ENCODE peak calls at places on chromosomes 11 and 22, in ten cellular contexts. R, Y, H, D, N, O, M, C, F and P are unnamed samples.

GRCh38 chr11:65692367-65692766 is 19.7 kb upstream of the KAT5 start:
- DNase-seq in R (no peak), Y (peak; percentile 2), H (no peak), D (no peak), N (no peak), O (peak; percentile 52), M (no peak), C (no peak), F (no peak), P (peak; percentile 49)

GRCh38 chr11:12587333-12587997 is 86.8 kb upstream of the TEAD1 start:
- DNase-seq in R (no peak), Y (no peak), H (no peak), D (no peak), N (no peak), O (no peak), M (no peak), C (no peak), F (no peak), P (peak; percentile 71)

GRCh38 chr11:12963789-12964536 is 45.2 kb upstream of the RASSF10 start:
- DNase-seq in R (peak; percentile 44), Y (peak; percentile 72), H (peak; percentile 56), D (peak; percentile 79), N (peak; percentile 82), O (peak; percentile 78), M (peak; percentile 75), C (peak; percentile 68), F (peak; percentile 60), P (peak; percentile 94)

GRCh38 chr11:108632041-108632440 is 32.8 kb upstream of the DDX10 start:
- DNase-seq in R (no peak), Y (no peak), H (no peak), D (no peak), N (no peak), O (no peak), M (no peak), C (no peak), F (no peak), P (no peak)

GRCh38 chr11:18347471-18348125 is 25.2 kb downstream of the GTF2H1 start:
- DNase-seq in R (no peak), Y (no peak), H (no peak), D (no peak), N (no peak), O (no peak), M (no peak), C (no peak), F (no peak), P (no peak)

GRCh38 chr22:29704528-29705285 is 15.1 kb upstream of the CABP7 start:
- DNase-seq in R (no peak), Y (peak; percentile 48), H (no peak), D (peak; percentile 56), N (no peak), O (peak; percentile 34), M (peak; percentile 49), C (no peak), F (no peak), P (no peak)

GRCh38 chr22:46846154-46846831 is 83.8 kb downstream of the TBC1D22A start:
- DNase-seq in R (no peak), Y (no peak), H (peak; percentile 6), D (no peak), N (no peak), O (no peak), M (no peak), C (no peak), F (peak; percentile 26), P (peak; percentile 31)

GRCh38 chr11:27720277-27720830 is 20.1 kb upstream of the BDNF start:
- DNase-seq in R (no peak), Y (no peak), H (no peak), D (peak; percentile 24), N (peak; percentile 48), O (peak; percentile 42), M (peak; percentile 23), C (peak; percentile 27), F (no peak), P (peak; percentile 92)

GRCh38 chr11:117923773-117924172 is 5.4 kb downstream of the TMPRSS13 start:
- DNase-seq in R (no peak), Y (no peak), H (no peak), D (no peak), N (no peak), O (no peak), M (no peak), C (no peak), F (no peak), P (no peak)

GRCh38 chr11:33652001-33652400 is 48.6 kb downstream of the C11orf91 start:
- DNase-seq in R (no peak), Y (no peak), H (no peak), D (no peak), N (no peak), O (no peak), M (no peak), C (no peak), F (no peak), P (no peak)

GRCh38 chr11:12800032-12800671 is 125.9 kb downstream of the TEAD1 start:
- DNase-seq in R (no peak), Y (peak; percentile 58), H (no peak), D (no peak), N (peak; percentile 36), O (no peak), M (peak; percentile 84), C (no peak), F (no peak), P (peak; percentile 73)

GRCh38 chr22:43526117-43526655 is 114.4 kb downstream of the MPPED1 start:
- DNase-seq in R (no peak), Y (no peak), H (no peak), D (no peak), N (no peak), O (no peak), M (no peak), C (no peak), F (no peak), P (no peak)

GRCh38 chr11:75442161-75442885 is 9.3 kb upstream of the KLHL35 start:
- DNase-seq in R (no peak), Y (no peak), H (no peak), D (no peak), N (no peak), O (no peak), M (no peak), C (no peak), F (no peak), P (no peak)

GRCh38 chr11:46370253-46370652 is 11.2 kb upstream of the MDK start:
- DNase-seq in R (no peak), Y (no peak), H (no peak), D (no peak), N (no peak), O (no peak), M (no peak), C (no peak), F (no peak), P (no peak)

GRCh38 chr11:118608268-118609214 is 1.1 kb downstream of the PHLDB1 start:
- DNase-seq in R (no peak), Y (no peak), H (peak; percentile 72), D (peak; percentile 57), N (peak; percentile 39), O (peak; percentile 71), M (peak; percentile 21), C (peak; percentile 86), F (peak; percentile 92), P (peak; percentile 67)

GRCh38 chr11:71489311-71490043 is 36.5 kb downstream of the NADSYN1 start:
- DNase-seq in R (no peak), Y (no peak), H (peak; percentile 47), D (no peak), N (no peak), O (no peak), M (no peak), C (peak; percentile 13), F (peak; percentile 22), P (no peak)

GRCh38 chr11:35286156-35286555 is 133.2 kb downstream of the SLC1A2 start:
- DNase-seq in R (no peak), Y (no peak), H (no peak), D (no peak), N (no peak), O (no peak), M (no peak), C (no peak), F (no peak), P (no peak)

GRCh38 chr22:28710112-28710888 is 30.7 kb upstream of the TTC28 start:
- DNase-seq in R (no peak), Y (no peak), H (no peak), D (peak; percentile 29), N (no peak), O (no peak), M (no peak), C (no peak), F (no peak), P (no peak)

GRCh38 chr11:68976095-68976494 is 4.7 kb downstream of the MRGPRD start:
- DNase-seq in R (no peak), Y (no peak), H (no peak), D (no peak), N (no peak), O (no peak), M (no peak), C (no peak), F (no peak), P (no peak)

GRCh38 chr22:21807545-21807944 is 59.9 kb downstream of the MAPK1 start:
- DNase-seq in R (no peak), Y (peak; percentile 11), H (no peak), D (no peak), N (no peak), O (no peak), M (peak; percentile 62), C (no peak), F (no peak), P (no peak)

GRCh38 chr22:24166811-24167210 is 14.5 kb upstream of the SUSD2 start:
- DNase-seq in R (no peak), Y (no peak), H (no peak), D (no peak), N (no peak), O (no peak), M (no peak), C (no peak), F (no peak), P (no peak)

GRCh38 chr11:49208006-49208721 is at the start of gene FOLH1:
- DNase-seq in R (peak; percentile 80), Y (peak; percentile 2), H (no peak), D (no peak), N (peak; percentile 4), O (peak; percentile 6), M (no peak), C (peak; percentile 62), F (no peak), P (peak; percentile 59)

GRCh38 chr11:33654594-33654993 is 46.0 kb downstream of the C11orf91 start:
- DNase-seq in R (no peak), Y (no peak), H (no peak), D (no peak), N (no peak), O (no peak), M (no peak), C (no peak), F (no peak), P (no peak)

GRCh38 chr22:17830041-17830961 is 56.0 kb upstream of the BID start:
- DNase-seq in R (peak; percentile 72), Y (peak; percentile 68), H (peak; percentile 76), D (peak; percentile 72), N (peak; percentile 95), O (peak; percentile 88), M (peak; percentile 67), C (peak; percentile 88), F (peak; percentile 87), P (peak; percentile 98)

GRCh38 chr11:36425593-36426206 is 84.4 kb downstream of the TRAF6 start:
- DNase-seq in R (no peak), Y (peak; percentile 32), H (no peak), D (no peak), N (no peak), O (no peak), M (no peak), C (no peak), F (no peak), P (no peak)

GRCh38 chr11:73326929-73327811 is 19.1 kb downstream of the ARHGEF17 start:
- DNase-seq in R (no peak), Y (no peak), H (no peak), D (no peak), N (no peak), O (no peak), M (no peak), C (peak; percentile 41), F (no peak), P (no peak)

GRCh38 chr11:57513911-57514537 is 1.5 kb downstream of the SLC43A1 start:
- DNase-seq in R (peak; percentile 35), Y (peak; percentile 23), H (peak; percentile 34), D (no peak), N (no peak), O (peak; percentile 71), M (peak; percentile 33), C (peak; percentile 66), F (peak; percentile 31), P (peak; percentile 87)

GRCh38 chr11:78376858-78377257 is 40.8 kb downstream of the GAB2 start:
- DNase-seq in R (no peak), Y (no peak), H (no peak), D (no peak), N (no peak), O (no peak), M (no peak), C (no peak), F (no peak), P (no peak)